ENCODE peak calls at places on chromosomes 16 and 17, in nine cellular contexts. N is lower lobe of right lung; L is hepatocyte; D is uterus; X is IMR-90; Y is CD8-positive, alpha-beta T cell; M is HAP-1; Q is iPS DF 6.9; J is effector memory CD4-positive, alpha-beta T cell. U is an unnamed sample. For H3K4me1 and H3K36me3, the result is how much of the 10 kb centered on the place peaks cover.

GRCh38 chr17:18246880-18247612 is 11.5 kb downstream of the FLII start:
- DNase-seq in L (peak), M (peak), Q (no peak), X (peak), D (peak), J (no peak), Y (peak), N (peak), U (peak)

GRCh38 chr17:55770220-55770870 is 19.5 kb downstream of the PCTP start:
- DNase-seq in D (no peak), X (peak), L (peak), M (no peak), Q (no peak), N (no peak), J (no peak), Y (no peak), U (no peak)

GRCh38 chr16:8899709-8900317 is 17.7 kb downstream of the LITAFD start:
- DNase-seq in X (no peak), Y (no peak), D (no peak), J (no peak), M (no peak), L (no peak), N (peak), Q (no peak), U (no peak)

GRCh38 chr17:32747856-32748255 is 129.1 kb downstream of the MYO1D start:
- DNase-seq in Y (no peak), J (no peak), M (no peak), Q (no peak), X (no peak), L (no peak), D (no peak), N (no peak), U (no peak)

GRCh38 chr17:4648741-4649140 is 7.3 kb upstream of the ALOX15 start:
- DNase-seq in Y (no peak), M (peak), X (no peak), L (peak), J (no peak), D (no peak), N (no peak), Q (no peak), U (no peak)

GRCh38 chr16:57092786-57093301 is 461 bp downstream of the CPNE2 start:
- DNase-seq in X (no peak), D (no peak), N (peak), M (peak), Q (no peak), J (no peak), L (peak), Y (peak), U (peak)

GRCh38 chr16:78244131-78244899 is 144.9 kb downstream of the WWOX start:
- DNase-seq in D (no peak), L (peak), N (no peak), J (no peak), X (no peak), M (no peak), Y (no peak), Q (no peak), U (no peak)

GRCh38 chr17:40363480-40363838 is 1.1 kb downstream of the GJD3 start:
- DNase-seq in Q (no peak), J (no peak), L (peak), M (peak), N (peak), Y (no peak), X (no peak), D (no peak), U (no peak)

GRCh38 chr17:32936894-32937500 is 9.0 kb downstream of the TMEM98 start:
- DNase-seq in Y (peak), J (peak), L (peak), M (peak), X (peak), Q (peak), N (peak), D (peak), U (peak)

GRCh38 chr16:19375561-19376158 is 42.0 kb upstream of the TMC5 start:
- DNase-seq in Q (peak), N (no peak), L (peak), D (peak), J (peak), X (peak), Y (no peak), M (peak), U (no peak)

GRCh38 chr17:4313482-4314114 is 49.8 kb upstream of the ANKFY1 start:
- DNase-seq in N (no peak), X (no peak), Q (no peak), J (no peak), L (no peak), D (no peak), Y (no peak), M (no peak), U (no peak)

GRCh38 chr16:85377388-85378144 is 235.6 kb upstream of the GSE1 start:
- DNase-seq in J (no peak), Y (no peak), M (no peak), X (no peak), D (no peak), Q (no peak), N (no peak), L (no peak), U (no peak)

GRCh38 chr17:28306954-28307401 is 12.0 kb upstream of the TMEM97 start:
- DNase-seq in M (no peak), N (no peak), Y (no peak), X (no peak), J (no peak), L (no peak), D (no peak), Q (no peak), U (no peak)

GRCh38 chr17:41962768-41963434 is 3.7 kb upstream of the CNP start:
- DNase-seq in N (peak), J (peak), X (peak), D (peak), L (peak), M (peak), Q (peak), Y (peak), U (peak)

GRCh38 chr17:57817299-57817698 is 32.5 kb downstream of the MRPS23 start:
- DNase-seq in D (no peak), J (no peak), N (no peak), Y (no peak), L (no peak), Q (no peak), M (no peak), X (no peak), U (no peak)

GRCh38 chr17:74016504-74016903 is 187.0 kb upstream of the RPL38 start:
- DNase-seq in L (no peak), J (no peak), Q (no peak), X (no peak), D (no peak), Y (no peak), N (no peak), M (no peak), U (no peak)

GRCh38 chr17:81457917-81458555 is 54.6 kb downstream of the ACTG1 start:
- DNase-seq in D (no peak), Q (no peak), N (no peak), J (no peak), X (no peak), Y (no peak), L (no peak), M (no peak), U (no peak)

GRCh38 chr17:7314719-7315569 is at the start of gene GPS2:
- DNase-seq in D (peak), N (peak), X (peak), Y (peak), Q (no peak), M (peak), J (peak), L (peak), U (peak)
- H3K4me1 ChIP-seq in D (under half), N (under half), X (under half), Y (half or more), Q (under half), M (under half), J (under half), L (under half), U (half or more)

GRCh38 chr16:88511911-88512310 is 58.3 kb upstream of the ZC3H18 start:
- DNase-seq in D (no peak), L (no peak), X (no peak), Y (no peak), J (no peak), M (no peak), Q (no peak), N (no peak), U (no peak)
- H3K36me3 ChIP-seq in D (under half), L (under half), X (under half), Y (under half), J (under half), M (under half), Q (under half), N (under half), U (under half)

GRCh38 chr17:21031756-21032396 is 10.9 kb downstream of the USP22 start:
- DNase-seq in M (no peak), J (no peak), X (no peak), L (no peak), N (no peak), Y (no peak), D (no peak), Q (no peak), U (no peak)

GRCh38 chr17:21036361-21036881 is 6.4 kb downstream of the USP22 start:
- DNase-seq in D (no peak), Q (no peak), M (no peak), Y (no peak), N (no peak), L (no peak), J (no peak), X (peak), U (no peak)

GRCh38 chr17:21033350-21033749 is 9.5 kb downstream of the USP22 start:
- DNase-seq in Y (no peak), N (no peak), Q (no peak), M (no peak), J (no peak), L (no peak), X (peak), D (no peak), U (no peak)

GRCh38 chr17:21037117-21037803 is 5.6 kb downstream of the USP22 start:
- DNase-seq in N (no peak), Y (no peak), M (no peak), X (no peak), Q (no peak), D (no peak), J (no peak), L (no peak), U (no peak)

GRCh38 chr17:21034350-21035235 is 8.2 kb downstream of the USP22 start:
- DNase-seq in D (no peak), M (no peak), Q (no peak), N (no peak), Y (peak), L (no peak), X (peak), J (no peak), U (no peak)
- H3K4me1 ChIP-seq in D (under half), M (under half), Q (under half), N (half or more), Y (half or more), L (half or more), X (under half), J (under half), U (half or more)

GRCh38 chr17:59178266-59178665 is 22.7 kb downstream of the PRR11 start:
- DNase-seq in M (no peak), X (no peak), D (no peak), Q (no peak), L (no peak), N (no peak), Y (no peak), J (no peak), U (no peak)
- H3K36me3 ChIP-seq in M (under half), X (under half), D (under half), Q (under half), L (under half), N (under half), Y (under half), J (under half), U (under half)

DNA sequence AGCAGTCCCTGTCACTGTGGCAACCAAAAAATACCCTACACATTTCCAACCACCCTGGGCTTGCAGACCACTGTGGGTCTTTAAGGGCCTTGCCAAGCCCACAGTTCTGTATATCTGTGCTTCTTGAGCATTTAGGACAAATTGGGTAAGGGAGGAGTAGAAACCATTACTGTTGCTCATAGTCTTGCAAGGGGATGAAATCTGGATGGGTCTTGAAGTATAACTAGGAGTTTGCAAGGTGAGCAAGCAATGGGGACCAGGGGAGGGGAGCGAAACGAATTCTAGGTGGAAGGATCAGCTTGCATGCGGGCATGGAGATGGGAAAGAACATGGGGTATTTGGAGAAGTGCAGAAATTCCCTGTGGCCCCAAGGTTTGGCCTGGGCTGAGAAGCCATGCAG is 202.9 kb downstream of the RAB11FIP4 start:
- DNase-seq in N (no peak), Q (no peak), L (no peak), X (no peak), Y (no peak), M (no peak), D (no peak), J (no peak), U (no peak)
- H3K4me1 ChIP-seq in N (under half), Q (under half), L (under half), X (under half), Y (under half), M (under half), D (under half), J (under half), U (under half)

GRCh38 chr16:14652726-14653125 is 20.0 kb downstream of the BFAR start:
- DNase-seq in L (no peak), Q (no peak), X (no peak), Y (no peak), N (no peak), D (no peak), J (no peak), M (no peak), U (no peak)

GRCh38 chr16:14649816-14650215 is 17.1 kb downstream of the BFAR start:
- DNase-seq in M (no peak), J (no peak), X (no peak), Q (no peak), N (no peak), L (no peak), Y (no peak), D (no peak), U (no peak)

DNA sequence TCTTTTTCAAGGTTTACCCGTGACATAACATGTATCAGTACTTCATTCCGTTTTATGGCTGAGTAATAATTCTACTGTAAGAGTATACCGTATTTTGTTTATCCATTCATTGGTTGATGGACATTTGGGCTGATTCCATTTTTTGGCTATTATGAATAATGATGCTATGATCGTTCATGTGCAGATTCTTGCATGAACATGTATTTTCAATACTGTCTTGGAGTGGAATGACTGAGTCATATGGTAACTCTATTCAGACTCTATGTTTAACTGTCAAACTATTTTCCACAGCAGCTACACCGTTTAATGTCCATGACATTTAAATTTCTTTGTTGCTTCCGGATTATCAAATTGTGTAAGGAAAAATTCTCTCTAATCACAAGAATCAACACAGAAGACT is 17.9 kb downstream of the BFAR start:
- DNase-seq in Y (no peak), D (no peak), J (no peak), L (no peak), Q (no peak), M (no peak), X (no peak), N (no peak), U (no peak)
- H3K36me3 ChIP-seq in Y (under half), D (under half), J (half or more), L (under half), Q (under half), M (half or more), X (under half), N (half or more), U (half or more)

GRCh38 chr17:20206591-20206990 is 197.4 kb downstream of the SPECC1 start:
- DNase-seq in D (no peak), N (no peak), X (peak), Y (no peak), L (no peak), Q (no peak), J (no peak), M (no peak), U (no peak)
- H3K4me1 ChIP-seq in D (under half), N (under half), X (under half), Y (under half), L (under half), Q (under half), J (under half), M (under half), U (under half)